ENCODE peak calls at places on chromosomes 5 and 9, in four cellular contexts. M is astrocyte of the cerebellum, E is HFFc6, W is GM12865. J is an unnamed sample.

GRCh38 chr5:170522211-170523128 is 18.6 kb downstream of the KCNIP1 start:
- DNase-seq in M (peak), E (peak), W (no peak), J (no peak)

GRCh38 chr9:85484235-85484634 is 257.5 kb downstream of the AGTPBP1 start:
- DNase-seq in W (no peak), E (no peak), M (no peak), J (no peak)

GRCh38 chr9:117744856-117745389 is 40.7 kb downstream of the TLR4 start:
- DNase-seq in E (no peak), W (peak), M (no peak), J (peak)

GRCh38 chr5:170404398-170404797 is 15.2 kb upstream of the KCNMB1 start:
- DNase-seq in E (no peak), M (no peak), W (peak), J (no peak)

GRCh38 chr9:120385606-120386389 is 194.2 kb downstream of the CDK5RAP2 start:
- DNase-seq in E (no peak), M (no peak), W (no peak), J (no peak)

GRCh38 chr9:117097761-117098160 is 317.1 kb downstream of the ASTN2 start:
- DNase-seq in E (no peak), M (no peak), W (no peak), J (no peak)

GRCh38 chr5:55750499-55750898 is 12.6 kb downstream of the DDX4 start:
- DNase-seq in E (no peak), W (no peak), M (no peak), J (no peak)

GRCh38 chr9:16057541-16057940 is 504.7 kb downstream of the CCDC171 start:
- DNase-seq in W (no peak), E (no peak), M (no peak), J (no peak)

GRCh38 chr5:168770036-168770498 is 190.9 kb upstream of the PANK3 start:
- DNase-seq in E (no peak), W (no peak), M (no peak), J (no peak)

DNA sequence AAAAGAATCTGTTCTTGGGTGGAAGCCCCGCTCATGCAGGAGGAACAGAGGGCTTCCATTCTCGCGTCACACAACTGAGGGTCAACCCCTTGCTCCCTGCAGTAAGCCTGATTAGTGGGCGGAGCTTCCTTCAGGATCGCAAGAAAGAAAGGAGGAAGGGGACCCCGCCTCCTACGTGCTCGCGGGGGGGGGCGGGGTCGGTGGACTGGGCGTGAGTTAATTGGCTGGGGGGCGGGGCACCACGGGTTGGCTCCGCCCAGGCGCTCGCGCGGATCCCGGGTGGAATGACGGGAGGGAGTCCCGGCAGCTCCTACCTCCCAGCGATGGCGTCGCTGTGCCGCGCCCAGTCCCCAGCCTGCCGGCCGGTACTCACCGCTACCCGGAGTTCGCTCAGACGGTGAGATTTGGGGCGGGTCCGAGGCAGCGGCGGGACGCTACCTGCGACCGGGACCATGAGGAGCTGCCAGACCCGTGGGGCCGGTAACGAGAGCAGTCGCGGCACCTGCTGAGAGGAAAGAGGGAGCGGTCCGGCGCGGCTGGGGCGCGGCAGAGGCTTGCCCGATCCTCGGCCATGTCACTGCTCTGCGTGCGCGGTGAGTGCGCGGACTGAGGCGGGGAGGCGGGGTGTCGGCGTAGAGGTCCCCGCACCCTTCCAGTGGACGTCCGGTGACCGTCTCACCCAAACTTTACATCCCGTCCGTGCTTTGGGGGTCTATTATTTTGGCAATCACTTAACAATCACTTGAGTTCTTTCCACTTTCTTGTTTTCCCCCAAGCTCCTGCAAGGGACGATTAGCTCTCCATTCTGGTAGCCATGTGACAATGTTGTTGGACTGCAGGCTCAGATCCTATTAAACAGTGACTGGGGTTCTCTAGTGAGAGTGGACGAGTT is at the start of gene UNC13B:
- DNase-seq in W (peak), M (peak), E (peak), J (peak)
- TF ChIP-seq CTCF in W (no peak), M (no peak), E (peak), J (no peak)

DNA sequence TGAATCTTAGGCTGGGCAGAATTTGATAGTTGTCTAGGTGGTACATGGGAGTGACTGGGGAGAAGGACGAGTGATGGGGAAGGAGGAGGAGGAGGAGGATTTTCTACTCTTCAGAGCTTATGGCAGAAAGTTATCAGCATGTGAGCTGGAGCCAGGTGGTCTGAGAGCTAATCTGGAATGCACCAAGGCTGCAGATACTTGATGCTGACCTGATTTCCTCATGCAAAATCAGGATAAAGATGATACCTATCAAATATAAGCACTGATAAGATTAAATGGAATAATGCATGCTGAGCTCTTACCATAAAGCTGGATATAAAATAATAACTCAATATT is 250.4 kb downstream of the SEMA5A start:
- DNase-seq in W (no peak), E (no peak), M (no peak), J (no peak)
- TF ChIP-seq CTCF in W (no peak), E (no peak), M (no peak), J (no peak)

GRCh38 chr5:106637275-106637674 is 1033.5 kb downstream of the EFNA5 start:
- DNase-seq in W (no peak), E (no peak), M (no peak), J (no peak)
- TF ChIP-seq CTCF in W (no peak), E (no peak), M (no peak), J (no peak)

DNA sequence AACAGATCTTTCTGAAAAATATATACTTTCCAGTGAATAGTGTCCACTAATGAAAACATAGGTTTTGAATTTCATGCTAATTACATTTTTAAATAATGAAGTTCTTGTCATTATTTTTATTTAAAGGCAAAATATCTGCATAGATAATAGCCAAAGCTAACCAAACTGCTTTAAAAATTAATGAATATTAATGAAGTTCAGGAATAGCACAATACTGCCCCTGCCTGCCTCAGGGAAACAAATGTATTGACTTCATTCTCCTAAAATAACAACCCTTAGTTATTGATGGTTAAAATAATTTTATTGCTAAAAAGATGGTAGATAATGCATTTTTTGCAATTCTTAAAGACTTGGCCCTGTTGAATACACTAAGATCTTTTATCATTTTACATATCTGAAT is 103.6 kb upstream of the SSBP2 start:
- DNase-seq in W (no peak), E (no peak), M (no peak), J (no peak)
- TF ChIP-seq CTCF in W (no peak), E (peak), M (peak), J (peak)

DNA sequence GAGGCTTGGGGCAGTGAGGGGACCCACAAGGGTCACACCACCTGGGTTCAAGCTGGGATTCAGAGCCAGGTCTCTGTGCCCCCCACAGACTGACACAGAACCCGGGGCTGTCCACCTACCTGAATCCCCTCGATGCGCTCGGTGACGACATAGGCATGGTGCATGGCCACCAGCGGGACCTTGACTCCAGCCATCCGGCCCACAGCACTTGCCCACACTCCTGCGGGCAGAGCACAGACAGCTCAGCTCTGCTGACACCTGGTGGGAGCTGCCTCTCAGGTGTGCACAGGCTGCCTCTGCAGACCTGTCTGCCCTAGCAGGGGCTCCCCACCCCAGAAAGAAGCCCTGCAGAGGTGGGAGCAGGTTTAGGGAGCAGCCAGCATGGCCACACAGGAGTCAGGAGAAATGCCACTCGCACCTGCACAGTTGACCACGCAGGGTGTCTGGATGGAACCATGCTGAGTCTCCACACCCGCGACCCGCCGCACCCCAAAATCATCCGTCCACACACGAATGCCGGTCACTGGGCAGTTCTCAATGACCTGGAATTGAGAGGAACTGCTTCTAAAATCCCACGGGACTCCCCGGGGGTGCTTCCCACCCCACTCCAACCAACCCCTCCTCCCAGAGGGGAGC is 8.4 kb downstream of the SARDH start:
- DNase-seq in E (no peak), M (no peak), W (no peak), J (no peak)
- TF ChIP-seq CTCF in E (no peak), M (no peak), W (no peak), J (no peak)

DNA sequence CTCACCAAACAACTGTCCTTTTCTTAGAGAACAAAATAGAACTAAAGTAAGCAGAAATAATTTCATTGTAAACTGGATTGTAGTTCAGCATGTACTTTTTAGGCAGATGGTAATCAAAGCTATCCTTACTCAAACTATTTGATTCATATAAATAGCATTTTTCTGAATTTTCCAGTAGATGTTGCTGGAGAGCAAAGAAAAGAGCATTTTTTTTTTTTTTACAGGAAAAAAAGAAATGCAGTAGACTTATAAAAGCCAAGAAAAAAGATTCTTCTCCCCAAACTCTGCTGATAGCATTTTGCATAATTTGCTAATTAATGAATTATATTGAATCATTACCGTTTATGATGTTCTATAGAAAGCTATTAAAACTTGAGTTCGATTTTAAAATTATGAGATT is 715.3 kb upstream of the WWC1 start:
- DNase-seq in M (no peak), E (no peak), W (no peak), J (no peak)
- TF ChIP-seq CTCF in M (no peak), E (peak), W (no peak), J (no peak)

DNA sequence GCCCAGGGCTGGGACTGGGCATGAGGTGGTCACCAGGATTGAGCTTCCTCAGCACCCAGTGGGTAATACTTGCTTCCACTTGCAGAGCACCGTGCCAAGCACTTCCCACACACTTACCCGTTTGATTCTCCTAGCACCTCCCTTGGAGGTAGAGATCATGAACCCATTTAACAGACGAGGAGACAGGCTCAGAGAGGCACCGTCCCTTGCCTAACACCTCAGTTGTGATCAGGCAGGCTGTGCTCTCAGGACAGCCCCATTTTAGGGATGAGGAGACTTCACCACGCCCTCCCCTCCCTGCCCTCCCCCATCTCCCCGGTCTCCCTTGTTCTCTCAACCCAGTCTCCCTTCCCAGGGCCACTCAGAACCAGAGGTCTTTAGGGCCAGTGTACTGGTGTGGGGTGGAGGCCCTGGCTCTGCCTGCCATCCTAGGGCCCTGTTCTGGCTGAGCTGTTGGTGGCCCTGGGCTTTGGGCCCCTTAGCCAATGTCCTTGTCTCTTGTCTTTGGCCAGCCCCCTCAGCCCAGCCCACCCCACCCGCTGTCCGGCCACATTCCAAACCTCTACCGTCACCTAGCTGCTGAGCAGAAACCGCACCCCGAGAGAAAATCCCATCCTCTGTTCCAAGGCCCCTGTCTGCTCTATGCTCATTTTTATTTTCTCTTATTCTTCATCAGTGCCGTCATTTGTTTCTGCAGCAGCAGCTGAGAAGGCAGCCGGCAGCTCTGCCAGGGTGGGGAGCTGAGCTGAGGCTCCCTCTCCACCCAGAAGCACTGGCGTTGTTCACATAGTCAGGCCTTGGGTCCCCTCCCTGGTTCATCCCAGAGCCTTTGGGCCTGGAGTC is 33.8 kb downstream of the OLFML2A start:
- DNase-seq in M (peak), W (no peak), E (peak), J (no peak)
- TF ChIP-seq CTCF in M (no peak), W (no peak), E (no peak), J (no peak)

GRCh38 chr9:26863074-26863473 is 29.5 kb downstream of the CAAP1 start:
- DNase-seq in W (no peak), E (peak), M (peak), J (no peak)
- TF ChIP-seq CTCF in W (no peak), E (peak), M (peak), J (no peak)